ENCODE peak calls at places on chromosomes 5 and 9, in five cellular contexts. U is stimulated activated CD4-positive, alpha-beta T cell treated with anti-CD3 and anti-CD28 coated beads, Interleukin-15, amount 100 ng/mL, for 24 hours; Q is activated CD4-positive, CD25-positive, alpha-beta regulatory T cell treated with anti-CD3 and anti-CD28 coated beads, Interleukin-2, amount 50 U/mL, for 16 hours; P is choroid plexus epithelial cell; R is effector CD4-positive, alpha-beta T cell. Z is an unnamed sample.

GRCh38 chr9:133400292-133400691 is 17.5 kb downstream of the REXO4 start:
- DNase-seq in R (no peak), P (no peak), Q (no peak), U (no peak), Z (no peak)

GRCh38 chr5:173239233-173239593 is 4.2 kb upstream of the NKX2-5 start:
- DNase-seq in U (no peak), P (no peak), Q (no peak), R (no peak), Z (no peak)

GRCh38 chr5:147631428-147631985 is 121.6 kb upstream of the DPYSL3 start:
- DNase-seq in Q (no peak), R (no peak), P (no peak), U (no peak), Z (no peak)

GRCh38 chr5:35899805-35900204 is 38.6 kb downstream of the CAPSL start:
- DNase-seq in P (no peak), U (no peak), R (no peak), Q (no peak), Z (no peak)

GRCh38 chr5:59746261-59746765 is 147.2 kb downstream of the PDE4D start:
- DNase-seq in R (no peak), P (peak; percentile 83), U (no peak), Q (no peak), Z (peak; percentile 81)

GRCh38 chr5:56148453-56148971 is 84.6 kb downstream of the ANKRD55 start:
- DNase-seq in Q (no peak), U (peak; percentile 68), R (peak; percentile 19), P (no peak), Z (no peak)

GRCh38 chr9:76658510-76659231 is 105.6 kb upstream of the PCA3 start:
- DNase-seq in U (no peak), R (no peak), Q (no peak), P (peak; percentile 92), Z (peak; percentile 48)

GRCh38 chr9:97512966-97513560 is 11.6 kb downstream of the TMOD1 start:
- DNase-seq in P (no peak), U (no peak), R (no peak), Q (no peak), Z (no peak)

Z was measured in astrocyte.